ENCODE peak calls at places on chromosomes 5 and 9, in six cellular contexts. One of them, this sample, is unnamed.

GRCh38 chr5:62268239-62268638 is 37.8 kb upstream of the KIF2A start:
- DNase-seq in PC-3: peak; percentile 94
- DNase-seq in MM.1S: no peak
- DNase-seq in mammary epithelial cell: peak; percentile 93
- DNase-seq in astrocyte: peak; percentile 30
- DNase-seq in fibroblast of lung: peak; percentile 47
- DNase-seq in this sample: peak; percentile 25

GRCh38 chr5:73274870-73275756 is 102.1 kb downstream of the TMEM174 start:
- DNase-seq in PC-3: no peak
- DNase-seq in MM.1S: no peak
- DNase-seq in mammary epithelial cell: no peak
- DNase-seq in astrocyte: no peak
- DNase-seq in fibroblast of lung: peak; percentile 36
- DNase-seq in this sample: no peak

GRCh38 chr5:94288937-94289336 is 329.5 kb downstream of the KIAA0825 start:
- DNase-seq in PC-3: peak; percentile 16
- DNase-seq in MM.1S: no peak
- DNase-seq in mammary epithelial cell: no peak
- DNase-seq in astrocyte: peak; percentile 64
- DNase-seq in fibroblast of lung: peak; percentile 75
- DNase-seq in this sample: no peak

GRCh38 chr9:111925017-111925770 is 28.6 kb downstream of the UGCG start:
- DNase-seq in PC-3: no peak
- DNase-seq in MM.1S: no peak
- DNase-seq in mammary epithelial cell: no peak
- DNase-seq in astrocyte: no peak
- DNase-seq in fibroblast of lung: no peak
- DNase-seq in this sample: no peak

GRCh38 chr5:168989731-168990505 is 311.0 kb downstream of the SLIT3 start:
- DNase-seq in PC-3: no peak
- DNase-seq in MM.1S: peak; percentile 16
- DNase-seq in mammary epithelial cell: no peak
- DNase-seq in astrocyte: no peak
- DNase-seq in fibroblast of lung: no peak
- DNase-seq in this sample: no peak

GRCh38 chr5:134792287-134792686 is 33.7 kb downstream of the DDX46 start:
- DNase-seq in PC-3: no peak
- DNase-seq in MM.1S: no peak
- DNase-seq in mammary epithelial cell: no peak
- DNase-seq in astrocyte: no peak
- DNase-seq in fibroblast of lung: no peak
- DNase-seq in this sample: no peak

GRCh38 chr9:89849096-89849495 is 244.3 kb downstream of the GADD45G start:
- DNase-seq in PC-3: no peak
- DNase-seq in MM.1S: no peak
- DNase-seq in mammary epithelial cell: no peak
- DNase-seq in astrocyte: no peak
- DNase-seq in fibroblast of lung: no peak
- DNase-seq in this sample: no peak

GRCh38 chr5:1512541-1513291 is 11.0 kb downstream of the LPCAT1 start:
- DNase-seq in PC-3: no peak
- DNase-seq in MM.1S: peak; percentile 89
- DNase-seq in mammary epithelial cell: no peak
- DNase-seq in astrocyte: no peak
- DNase-seq in fibroblast of lung: no peak
- DNase-seq in this sample: no peak

GRCh38 chr5:179187229-179187678 is 127.1 kb downstream of the ZNF354C start:
- DNase-seq in PC-3: no peak
- DNase-seq in MM.1S: no peak
- DNase-seq in mammary epithelial cell: no peak
- DNase-seq in astrocyte: no peak
- DNase-seq in fibroblast of lung: no peak
- DNase-seq in this sample: no peak

GRCh38 chr9:110303136-110303535 is 34.5 kb downstream of the TXNDC8 start:
- DNase-seq in PC-3: no peak
- DNase-seq in MM.1S: no peak
- DNase-seq in mammary epithelial cell: no peak
- DNase-seq in astrocyte: no peak
- DNase-seq in fibroblast of lung: no peak
- DNase-seq in this sample: no peak

GRCh38 chr5:42810905-42811590 is 644 bp downstream of the SELENOP start:
- DNase-seq in PC-3: no peak
- DNase-seq in MM.1S: no peak
- DNase-seq in mammary epithelial cell: no peak
- DNase-seq in astrocyte: no peak
- DNase-seq in fibroblast of lung: no peak
- DNase-seq in this sample: no peak

GRCh38 chr5:176542135-176542595 is 5.0 kb upstream of the RNF44 start:
- DNase-seq in PC-3: no peak
- DNase-seq in MM.1S: peak; percentile 29
- DNase-seq in mammary epithelial cell: no peak
- DNase-seq in astrocyte: no peak
- DNase-seq in fibroblast of lung: no peak
- DNase-seq in this sample: no peak

GRCh38 chr9:99889120-99889519 is 17.3 kb upstream of the STX17 start:
- DNase-seq in PC-3: no peak
- DNase-seq in MM.1S: no peak
- DNase-seq in mammary epithelial cell: no peak
- DNase-seq in astrocyte: no peak
- DNase-seq in fibroblast of lung: no peak
- DNase-seq in this sample: no peak

GRCh38 chr5:149959406-149960236 is 937 bp upstream of the SLC26A2 start:
- DNase-seq in PC-3: peak; percentile 84
- DNase-seq in MM.1S: peak; percentile 69
- DNase-seq in mammary epithelial cell: peak; percentile 86
- DNase-seq in astrocyte: peak; percentile 62
- DNase-seq in fibroblast of lung: peak; percentile 73
- DNase-seq in this sample: peak; percentile 83

GRCh38 chr5:73642296-73642695 is 16.3 kb downstream of the ARHGEF28 start:
- DNase-seq in PC-3: no peak
- DNase-seq in MM.1S: no peak
- DNase-seq in mammary epithelial cell: no peak
- DNase-seq in astrocyte: peak; percentile 10
- DNase-seq in fibroblast of lung: peak; percentile 19
- DNase-seq in this sample: peak; percentile 62

GRCh38 chr5:172834570-172835245 is 657 bp downstream of the ERGIC1 start:
- DNase-seq in PC-3: no peak
- DNase-seq in MM.1S: no peak
- DNase-seq in mammary epithelial cell: no peak
- DNase-seq in astrocyte: no peak
- DNase-seq in fibroblast of lung: no peak
- DNase-seq in this sample: no peak

GRCh38 chr5:120614512-120614911 is 150.4 kb downstream of the PRR16 start:
- DNase-seq in PC-3: no peak
- DNase-seq in MM.1S: no peak
- DNase-seq in mammary epithelial cell: peak; percentile 52
- DNase-seq in astrocyte: peak; percentile 92
- DNase-seq in fibroblast of lung: peak; percentile 95
- DNase-seq in this sample: no peak

GRCh38 chr5:142426129-142426641 is 101.4 kb upstream of the SPRY4 start:
- DNase-seq in PC-3: peak; percentile 2
- DNase-seq in MM.1S: no peak
- DNase-seq in mammary epithelial cell: no peak
- DNase-seq in astrocyte: peak; percentile 72
- DNase-seq in fibroblast of lung: peak; percentile 75
- DNase-seq in this sample: peak; percentile 85

GRCh38 chr9:106376689-106377088 is 486.3 kb upstream of the ZNF462 start:
- DNase-seq in PC-3: peak; percentile 68
- DNase-seq in MM.1S: no peak
- DNase-seq in mammary epithelial cell: peak; percentile 63
- DNase-seq in astrocyte: peak; percentile 2
- DNase-seq in fibroblast of lung: peak; percentile 8
- DNase-seq in this sample: no peak

GRCh38 chr5:125190232-125191051 is 444.0 kb upstream of the ZNF608 start:
- DNase-seq in PC-3: peak; percentile 49
- DNase-seq in MM.1S: no peak
- DNase-seq in mammary epithelial cell: peak; percentile 50
- DNase-seq in astrocyte: no peak
- DNase-seq in fibroblast of lung: no peak
- DNase-seq in this sample: no peak

GRCh38 chr5:33010851-33011250 is 299.7 kb downstream of the NPR3 start:
- DNase-seq in PC-3: peak; percentile 28
- DNase-seq in MM.1S: no peak
- DNase-seq in mammary epithelial cell: peak; percentile 29
- DNase-seq in astrocyte: no peak
- DNase-seq in fibroblast of lung: peak; percentile 38
- DNase-seq in this sample: no peak

GRCh38 chr9:89752154-89752553 is 147.3 kb downstream of the GADD45G start:
- DNase-seq in PC-3: no peak
- DNase-seq in MM.1S: no peak
- DNase-seq in mammary epithelial cell: no peak
- DNase-seq in astrocyte: no peak
- DNase-seq in fibroblast of lung: no peak
- DNase-seq in this sample: no peak

GRCh38 chr5:174418809-174419522 is 305.4 kb upstream of the MSX2 start:
- DNase-seq in PC-3: no peak
- DNase-seq in MM.1S: peak; percentile 21
- DNase-seq in mammary epithelial cell: peak; percentile 7
- DNase-seq in astrocyte: no peak
- DNase-seq in fibroblast of lung: no peak
- DNase-seq in this sample: no peak
- TF ChIP-seq EZH2 in PC-3: no peak
- TF ChIP-seq EZH2 in MM.1S: no peak
- TF ChIP-seq EZH2 in mammary epithelial cell: no peak
- TF ChIP-seq EZH2 in astrocyte: no peak
- TF ChIP-seq EZH2 in fibroblast of lung: no peak
- TF ChIP-seq EZH2 in this sample: no peak

DNA sequence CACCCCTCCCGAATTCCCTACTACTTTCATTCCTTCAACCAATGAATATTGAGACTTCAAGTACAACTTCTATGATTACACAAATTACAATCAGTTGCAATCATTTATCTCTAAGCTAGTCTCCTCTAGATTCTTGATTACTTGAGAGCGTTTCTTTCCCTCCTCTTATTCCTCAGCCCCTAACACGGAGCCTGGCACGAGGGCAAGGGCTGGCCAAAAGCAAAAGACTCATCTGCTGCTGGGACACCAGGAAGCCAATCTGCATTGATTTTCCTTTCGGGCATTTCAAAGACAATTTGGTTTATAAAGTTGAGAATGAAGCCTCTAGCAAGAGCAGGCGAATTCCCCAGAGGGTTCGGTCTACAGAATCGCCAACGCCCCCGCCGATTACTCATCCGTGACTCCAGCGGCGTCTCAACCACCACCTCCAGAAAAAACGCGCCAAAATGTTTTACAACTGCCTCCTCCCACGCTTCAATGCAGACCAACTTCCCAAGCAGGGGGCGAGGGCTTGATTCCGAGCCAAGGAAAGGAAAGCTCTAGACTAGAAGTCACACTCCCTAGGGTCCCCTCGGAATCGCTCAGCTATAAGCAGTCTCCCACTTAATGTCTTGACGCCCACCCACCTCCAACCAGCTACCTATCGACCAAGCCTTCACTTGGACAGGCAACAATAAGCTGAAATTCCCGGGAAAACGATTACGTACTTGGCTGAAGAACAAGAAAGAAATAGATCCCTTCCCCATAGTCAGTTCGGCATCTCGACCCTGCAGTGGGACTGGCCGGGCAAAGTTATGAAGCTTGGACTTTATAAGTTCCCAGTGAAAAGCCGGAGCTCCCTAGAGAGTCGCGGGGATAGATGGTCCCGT is 1.4 kb downstream of the PCSK1 start:
- DNase-seq in PC-3: no peak
- DNase-seq in MM.1S: no peak
- DNase-seq in mammary epithelial cell: peak; percentile 32
- DNase-seq in astrocyte: peak; percentile 73
- DNase-seq in fibroblast of lung: peak; percentile 79
- DNase-seq in this sample: no peak
- TF ChIP-seq EZH2 in PC-3: no peak
- TF ChIP-seq EZH2 in MM.1S: no peak
- TF ChIP-seq EZH2 in mammary epithelial cell: peak; percentile 4
- TF ChIP-seq EZH2 in astrocyte: no peak
- TF ChIP-seq EZH2 in fibroblast of lung: no peak
- TF ChIP-seq EZH2 in this sample: no peak

DNA sequence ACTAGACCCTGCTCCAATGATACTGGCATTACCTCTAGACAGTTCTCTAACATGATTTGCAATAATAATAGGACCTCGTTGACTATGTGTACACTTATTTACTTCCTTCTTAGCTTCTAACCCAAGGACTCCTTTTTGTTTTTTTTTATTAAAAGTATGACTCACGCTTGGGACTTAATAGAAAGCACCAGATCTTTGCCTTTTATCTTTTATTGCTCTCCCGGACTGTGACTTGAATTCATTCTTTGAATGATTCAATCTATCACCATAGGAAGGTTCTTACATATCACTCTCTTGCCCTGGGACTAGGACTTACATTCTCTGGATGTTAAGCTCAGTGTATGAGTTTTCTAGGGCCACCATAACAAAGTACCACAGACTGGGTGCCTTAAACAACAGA is 9.0 kb downstream of the C9 start:
- DNase-seq in PC-3: peak; percentile 48
- DNase-seq in MM.1S: no peak
- DNase-seq in mammary epithelial cell: peak; percentile 43
- DNase-seq in astrocyte: no peak
- DNase-seq in fibroblast of lung: no peak
- DNase-seq in this sample: peak; percentile 64
- TF ChIP-seq EZH2 in PC-3: no peak
- TF ChIP-seq EZH2 in MM.1S: no peak
- TF ChIP-seq EZH2 in mammary epithelial cell: no peak
- TF ChIP-seq EZH2 in astrocyte: no peak
- TF ChIP-seq EZH2 in fibroblast of lung: no peak
- TF ChIP-seq EZH2 in this sample: no peak

GRCh38 chr5:86403190-86403589 is 214.6 kb upstream of the COX7C start:
- DNase-seq in PC-3: no peak
- DNase-seq in MM.1S: no peak
- DNase-seq in mammary epithelial cell: no peak
- DNase-seq in astrocyte: no peak
- DNase-seq in fibroblast of lung: no peak
- DNase-seq in this sample: no peak
- TF ChIP-seq EZH2 in PC-3: no peak
- TF ChIP-seq EZH2 in MM.1S: no peak
- TF ChIP-seq EZH2 in mammary epithelial cell: no peak
- TF ChIP-seq EZH2 in astrocyte: no peak
- TF ChIP-seq EZH2 in fibroblast of lung: no peak
- TF ChIP-seq EZH2 in this sample: no peak

DNA sequence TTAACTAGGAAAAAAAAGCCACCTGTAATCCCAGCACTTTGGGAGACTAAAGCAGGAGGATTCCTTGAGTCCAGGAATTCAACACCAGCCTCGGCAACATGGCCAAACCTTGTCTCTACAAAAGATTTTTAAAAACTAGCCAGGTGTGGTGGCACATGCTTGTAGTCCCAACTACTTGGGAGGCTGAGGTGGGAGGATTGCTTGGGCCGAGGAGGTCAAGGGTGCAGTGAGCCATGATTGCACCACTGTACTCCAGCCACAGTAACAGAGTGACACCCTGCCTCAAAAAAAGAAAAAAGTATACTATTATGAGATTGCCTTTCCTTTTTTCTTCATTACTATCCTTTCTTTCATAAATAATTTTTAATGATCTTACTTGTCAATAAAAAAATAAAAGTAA is 45.8 kb downstream of the CPEB4 start:
- DNase-seq in PC-3: no peak
- DNase-seq in MM.1S: no peak
- DNase-seq in mammary epithelial cell: no peak
- DNase-seq in astrocyte: no peak
- DNase-seq in fibroblast of lung: no peak
- DNase-seq in this sample: no peak
- TF ChIP-seq EZH2 in PC-3: no peak
- TF ChIP-seq EZH2 in MM.1S: no peak
- TF ChIP-seq EZH2 in mammary epithelial cell: no peak
- TF ChIP-seq EZH2 in astrocyte: no peak
- TF ChIP-seq EZH2 in fibroblast of lung: no peak
- TF ChIP-seq EZH2 in this sample: no peak

This sample was measured in endothelial cell of umbilical vein.